ENCODE peak calls at places on chromosome 17, in ten cellular contexts. A is stimulated activated CD8-positive, alpha-beta memory T cell treated with anti-CD3 and anti-CD28 coated beads, Interleukin-7, amount 100 ng/mL, for 1 hour; C is stimulated activated CD4-positive, alpha-beta T cell treated with anti-CD3 and anti-CD28 coated beads, Interleukin-4, amount 100 ng/mL, for 24 hours; E is AG10803; V is non-pigmented ciliary epithelial cell; L is T follicular helper cell; O is mucosa of descending colon; R is nucleus accumbens; I is midbrain; D is NCI-H2081. Z is an unnamed sample.

GRCh38 chr17:46003907-46004748 is 5.1 kb downstream of the STH start:
- DNase-seq in A (no peak), C (no peak), E (peak), V (no peak), L (no peak), O (peak), R (peak), I (peak), D (peak), Z (no peak)

GRCh38 chr17:1985093-1985492 is 40.0 kb downstream of the RTN4RL1 start:
- DNase-seq in A (no peak), C (no peak), E (no peak), V (no peak), L (no peak), O (no peak), R (no peak), I (no peak), D (no peak), Z (no peak)

GRCh38 chr17:2067559-2067958 is 12.7 kb downstream of the HIC1 start:
- DNase-seq in A (no peak), C (no peak), E (peak), V (no peak), L (no peak), O (no peak), R (no peak), I (no peak), D (no peak), Z (no peak)

GRCh38 chr17:19364699-19365498 is 2.4 kb upstream of the B9D1 start:
- DNase-seq in A (no peak), C (no peak), E (no peak), V (no peak), L (no peak), O (no peak), R (no peak), I (no peak), D (no peak), Z (no peak)

GRCh38 chr17:74101527-74101926 is 102.0 kb upstream of the RPL38 start:
- DNase-seq in A (no peak), C (no peak), E (no peak), V (no peak), L (no peak), O (no peak), R (no peak), I (no peak), D (no peak), Z (no peak)

GRCh38 chr17:63611354-63611753 is 10.7 kb downstream of the TACO1 start:
- DNase-seq in A (no peak), C (peak), E (no peak), V (no peak), L (no peak), O (no peak), R (no peak), I (no peak), D (no peak), Z (no peak)

GRCh38 chr17:36112572-36112971 is 8.9 kb downstream of the CCL4 start:
- DNase-seq in A (no peak), C (no peak), E (no peak), V (no peak), L (no peak), O (no peak), R (no peak), I (no peak), D (no peak), Z (no peak)

GRCh38 chr17:72295916-72296315 is 175.1 kb downstream of the SOX9 start:
- DNase-seq in A (no peak), C (no peak), E (no peak), V (no peak), L (no peak), O (no peak), R (no peak), I (no peak), D (no peak), Z (no peak)

GRCh38 chr17:13320046-13320785 is 281.5 kb downstream of the HS3ST3A1 start:
- DNase-seq in A (no peak), C (no peak), E (no peak), V (no peak), L (no peak), O (no peak), R (no peak), I (no peak), D (no peak), Z (no peak)

GRCh38 chr17:42251115-42251514 is 25.1 kb downstream of the STAT5B start:
- DNase-seq in A (no peak), C (no peak), E (no peak), V (no peak), L (no peak), O (no peak), R (no peak), I (no peak), D (no peak), Z (no peak)

GRCh38 chr17:72977768-72978417 is 114.6 kb downstream of the SLC39A11 start:
- DNase-seq in A (no peak), C (no peak), E (no peak), V (no peak), L (no peak), O (no peak), R (no peak), I (no peak), D (no peak), Z (peak)

GRCh38 chr17:8159032-8159400 is 3.7 kb downstream of the VAMP2 start:
- DNase-seq in A (no peak), C (no peak), E (no peak), V (no peak), L (no peak), O (no peak), R (no peak), I (no peak), D (no peak), Z (no peak)

GRCh38 chr17:19770985-19771710 is 23.1 kb upstream of the ALDH3A1 start:
- DNase-seq in A (no peak), C (no peak), E (no peak), V (no peak), L (no peak), O (no peak), R (no peak), I (no peak), D (no peak), Z (no peak)

GRCh38 chr17:4530799-4531730 is 24.1 kb downstream of the MYBBP1A start:
- DNase-seq in A (no peak), C (no peak), E (no peak), V (no peak), L (no peak), O (no peak), R (no peak), I (no peak), D (no peak), Z (no peak)

GRCh38 chr17:34387566-34387965 is 24.5 kb upstream of the CCL1 start:
- DNase-seq in A (no peak), C (no peak), E (no peak), V (no peak), L (no peak), O (no peak), R (no peak), I (no peak), D (no peak), Z (no peak)

GRCh38 chr17:51948128-51948527 is 210.4 kb downstream of the CA10 start:
- DNase-seq in A (no peak), C (no peak), E (no peak), V (no peak), L (no peak), O (no peak), R (no peak), I (no peak), D (no peak), Z (no peak)

GRCh38 chr17:81898885-81899284 is 3.2 kb upstream of the NPB start:
- DNase-seq in A (no peak), C (no peak), E (no peak), V (no peak), L (no peak), O (no peak), R (no peak), I (no peak), D (no peak), Z (no peak)

GRCh38 chr17:76276461-76277299 is 11.5 kb downstream of the UBALD2 start:
- DNase-seq in A (no peak), C (no peak), E (peak), V (no peak), L (no peak), O (no peak), R (no peak), I (no peak), D (no peak), Z (peak)

GRCh38 chr17:82457071-82457789 is 1.3 kb upstream of the NARF start:
- DNase-seq in A (no peak), C (no peak), E (no peak), V (no peak), L (no peak), O (peak), R (no peak), I (peak), D (no peak), Z (peak)

GRCh38 chr17:8019161-8019560 is 16.7 kb downstream of the GUCY2D start:
- DNase-seq in A (no peak), C (no peak), E (no peak), V (no peak), L (no peak), O (no peak), R (no peak), I (no peak), D (no peak), Z (no peak)

GRCh38 chr17:44209786-44210341 is 9.6 kb downstream of the UBTF start:
- DNase-seq in A (no peak), C (peak), E (no peak), V (no peak), L (no peak), O (no peak), R (no peak), I (no peak), D (no peak), Z (peak)

GRCh38 chr17:17836818-17837379 is at the start of gene SREBF1:
- DNase-seq in A (peak), C (peak), E (no peak), V (no peak), L (peak), O (peak), R (peak), I (peak), D (peak), Z (peak)

GRCh38 chr17:81119223-81120148 is 45.8 kb upstream of the PVALEF start:
- DNase-seq in A (peak), C (peak), E (peak), V (peak), L (peak), O (peak), R (peak), I (peak), D (peak), Z (peak)

GRCh38 chr17:27203241-27203640 is 90.7 kb upstream of the WSB1 start:
- DNase-seq in A (no peak), C (no peak), E (no peak), V (no peak), L (no peak), O (no peak), R (no peak), I (no peak), D (no peak), Z (no peak)

GRCh38 chr17:7862692-7863437 is 5.1 kb downstream of the CYB5D1 start:
- DNase-seq in A (no peak), C (peak), E (peak), V (no peak), L (no peak), O (no peak), R (no peak), I (peak), D (no peak), Z (peak)

GRCh38 chr17:20120835-20121234 is 111.7 kb downstream of the SPECC1 start:
- DNase-seq in A (no peak), C (no peak), E (peak), V (no peak), L (no peak), O (no peak), R (no peak), I (peak), D (no peak), Z (no peak)

GRCh38 chr17:44967026-44967906 is 837 bp downstream of the C1QL1 start:
- DNase-seq in A (no peak), C (no peak), E (no peak), V (no peak), L (no peak), O (no peak), R (no peak), I (no peak), D (no peak), Z (no peak)

GRCh38 chr17:45316271-45317112 is at the start of gene MAP3K14:
- DNase-seq in A (peak), C (peak), E (peak), V (no peak), L (peak), O (peak), R (peak), I (no peak), D (peak), Z (peak)